ENCODE peak calls at places on chromosomes 11 and 22, in nine cellular contexts. K is heart left ventricle, L is thyroid gland, R is upper lobe of right lung, P is sigmoid colon, T is endodermal cell, Y is tibial nerve, B is cardiac muscle cell, Q is psoas muscle. A is an unnamed sample.

GRCh38 chr22:28883917-28884753 is 763 bp downstream of the ZNRF3 start:
- DNase-seq in K (peak; percentile 25), L (peak; percentile 55), R (peak; percentile 82), P (peak; percentile 77), T (peak; percentile 88), Y (no peak), B (peak; percentile 60), Q (peak; percentile 43), A (peak; percentile 49)

GRCh38 chr11:108571001-108571400 is 22.6 kb downstream of the EXPH5 start:
- DNase-seq in K (no peak), L (no peak), R (no peak), P (no peak), T (no peak), Y (no peak), B (no peak), Q (no peak), A (no peak)

GRCh38 chr11:78379039-78379670 is 38.5 kb downstream of the GAB2 start:
- DNase-seq in K (no peak), L (no peak), R (no peak), P (no peak), T (no peak), Y (no peak), B (peak; percentile 27), Q (no peak), A (no peak)

GRCh38 chr11:980438-981365 is 55.0 kb downstream of the AP2A2 start:
- DNase-seq in K (no peak), L (peak; percentile 69), R (no peak), P (no peak), T (no peak), Y (no peak), B (no peak), Q (no peak), A (no peak)

GRCh38 chr11:17371614-17372013 is 16.8 kb downstream of the KCNJ11 start:
- DNase-seq in K (no peak), L (no peak), R (no peak), P (no peak), T (no peak), Y (no peak), B (peak; percentile 25), Q (no peak), A (no peak)

GRCh38 chr11:36455658-36456111 is 54.4 kb downstream of the TRAF6 start:
- DNase-seq in K (peak; percentile 88), L (peak; percentile 23), R (peak; percentile 69), P (peak; percentile 87), T (peak; percentile 65), Y (peak; percentile 52), B (peak; percentile 18), Q (peak; percentile 81), A (peak; percentile 82)

GRCh38 chr11:12792590-12792989 is 118.4 kb downstream of the TEAD1 start:
- DNase-seq in K (no peak), L (no peak), R (no peak), P (no peak), T (no peak), Y (no peak), B (no peak), Q (no peak), A (peak; percentile 46)

GRCh38 chr11:102322560-102322959 is 5.3 kb downstream of the BIRC3 start:
- DNase-seq in K (no peak), L (no peak), R (no peak), P (no peak), T (no peak), Y (no peak), B (no peak), Q (no peak), A (no peak)

GRCh38 chr11:89495951-89496350 is 4.8 kb upstream of the NOX4 start:
- DNase-seq in K (peak; percentile 23), L (no peak), R (no peak), P (peak; percentile 70), T (peak; percentile 67), Y (peak; percentile 22), B (no peak), Q (peak; percentile 54), A (no peak)

GRCh38 chr11:7965386-7965785 is at the start of gene NLRP10:
- DNase-seq in K (no peak), L (no peak), R (no peak), P (no peak), T (no peak), Y (no peak), B (no peak), Q (no peak), A (no peak)

GRCh38 chr11:126564588-126564987 is 209.1 kb downstream of the ST3GAL4 start:
- DNase-seq in K (no peak), L (no peak), R (no peak), P (no peak), T (peak; percentile 88), Y (no peak), B (no peak), Q (no peak), A (no peak)

GRCh38 chr11:18669211-18669593 is 29.4 kb upstream of the TMEM86A start:
- DNase-seq in K (no peak), L (no peak), R (no peak), P (no peak), T (no peak), Y (no peak), B (no peak), Q (no peak), A (no peak)

GRCh38 chr11:13939952-13940610 is 22.4 kb upstream of the SPON1 start:
- DNase-seq in K (no peak), L (no peak), R (no peak), P (no peak), T (no peak), Y (no peak), B (no peak), Q (no peak), A (no peak)

GRCh38 chr11:36469881-36470802 is 39.9 kb downstream of the TRAF6 start:
- DNase-seq in K (no peak), L (no peak), R (no peak), P (no peak), T (no peak), Y (no peak), B (no peak), Q (no peak), A (no peak)

GRCh38 chr11:19216709-19217374 is 15.1 kb upstream of the CSRP3 start:
- DNase-seq in K (no peak), L (no peak), R (no peak), P (no peak), T (no peak), Y (no peak), B (no peak), Q (no peak), A (no peak)

GRCh38 chr11:107741044-107741823 is 29.4 kb upstream of the SLN start:
- DNase-seq in K (no peak), L (peak; percentile 3), R (peak; percentile 78), P (no peak), T (peak; percentile 72), Y (no peak), B (peak; percentile 53), Q (no peak), A (no peak)

DNA sequence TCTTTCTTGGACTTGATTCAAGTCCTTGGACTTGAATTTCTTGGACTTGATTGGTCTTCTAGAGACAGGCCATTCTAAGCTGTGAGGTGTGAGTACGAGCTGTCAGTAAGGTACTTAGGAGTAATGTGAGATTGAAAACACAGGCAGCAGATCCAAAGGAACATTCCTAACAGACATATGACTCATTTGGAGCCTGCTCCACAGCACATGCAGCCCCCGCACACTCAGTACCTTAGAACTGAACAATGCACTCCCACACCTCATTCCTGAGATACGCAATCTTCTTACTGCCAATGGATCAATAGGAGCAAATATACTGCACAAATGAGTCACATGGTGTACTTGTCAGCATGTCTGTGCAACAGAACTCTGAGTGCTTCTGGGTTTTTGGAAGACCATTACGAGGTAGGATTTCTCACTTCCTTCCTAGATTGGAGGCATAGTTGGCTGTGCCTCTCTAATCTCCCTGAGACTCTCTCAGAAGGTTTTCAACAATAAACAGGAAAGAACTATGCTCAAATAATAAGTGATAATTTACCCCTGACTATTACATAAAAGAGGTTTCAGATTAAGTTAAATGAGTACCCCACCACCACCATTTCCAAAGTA is 243.1 kb downstream of the KCNA4 start:
- DNase-seq in K (peak; percentile 23), L (no peak), R (no peak), P (no peak), T (no peak), Y (no peak), B (peak; percentile 92), Q (no peak), A (no peak)
- H3K9me3 ChIP-seq in K (no peaks in the 10 kb centered on the region), L (no peaks in the 10 kb centered on the region), R (peaks cover 6% of the 10 kb centered on the region), P (no peaks in the 10 kb centered on the region), T (peaks cover 11% of the 10 kb centered on the region), Y (peaks cover 11% of the 10 kb centered on the region), B (no peaks in the 10 kb centered on the region), Q (no peaks in the 10 kb centered on the region), A (no peaks in the 10 kb centered on the region)

GRCh38 chr22:24107668-24108067 is 73.6 kb upstream of the SUSD2 start:
- DNase-seq in K (peak; percentile 85), L (peak; percentile 74), R (no peak), P (peak; percentile 97), T (no peak), Y (peak; percentile 88), B (no peak), Q (peak; percentile 89), A (peak; percentile 93)

GRCh38 chr22:24105018-24105360 is 76.3 kb upstream of the SUSD2 start:
- DNase-seq in K (no peak), L (no peak), R (no peak), P (peak; percentile 79), T (no peak), Y (no peak), B (no peak), Q (no peak), A (peak; percentile 42)

GRCh38 chr22:24108073-24108472 is 73.2 kb upstream of the SUSD2 start:
- DNase-seq in K (no peak), L (no peak), R (no peak), P (no peak), T (peak; percentile 67), Y (no peak), B (no peak), Q (no peak), A (no peak)

GRCh38 chr22:24105661-24106060 is 75.6 kb upstream of the SUSD2 start:
- DNase-seq in K (no peak), L (no peak), R (no peak), P (no peak), T (no peak), Y (no peak), B (no peak), Q (no peak), A (no peak)

GRCh38 chr22:24106385-24107381 is 74.6 kb upstream of the SUSD2 start:
- DNase-seq in K (no peak), L (peak; percentile 30), R (no peak), P (no peak), T (no peak), Y (no peak), B (no peak), Q (no peak), A (peak; percentile 35)
- TF ChIP-seq CTCF in K (peak; percentile 46), L (no peak), R (peak; percentile 34), P (no peak), T (no peak), Y (peak; percentile 27), B (peak; percentile 6), Q (peak; percentile 26), A (peak; percentile 26)

GRCh38 chr11:91495837-91496236 is 728.8 kb upstream of the FAT3 start:
- DNase-seq in K (no peak), L (no peak), R (no peak), P (no peak), T (no peak), Y (no peak), B (no peak), Q (no peak), A (no peak)

GRCh38 chr11:91489989-91490388 is 734.6 kb upstream of the FAT3 start:
- DNase-seq in K (no peak), L (no peak), R (no peak), P (no peak), T (peak; percentile 83), Y (no peak), B (no peak), Q (no peak), A (no peak)
- H3K9me3 ChIP-seq in K (peaks cover 4% of the 10 kb centered on the region), L (no peaks in the 10 kb centered on the region), R (no peaks in the 10 kb centered on the region), P (no peaks in the 10 kb centered on the region), T (peaks cover 24% of the 10 kb centered on the region), Y (peaks cover 4% of the 10 kb centered on the region), B (no peaks in the 10 kb centered on the region), Q (no peaks in the 10 kb centered on the region), A (no peaks in the 10 kb centered on the region)

GRCh38 chr11:114246321-114247069 is 49.7 kb upstream of the NNMT start:
- DNase-seq in K (no peak), L (no peak), R (no peak), P (no peak), T (no peak), Y (no peak), B (no peak), Q (no peak), A (no peak)
- TF ChIP-seq CTCF in K (no peak), L (no peak), R (no peak), P (no peak), T (peak; percentile 51), Y (no peak), B (no peak), Q (no peak), A (no peak)